ENCODE peak calls at places on chromosomes 5 and 9, in seven cellular contexts. T is NCI-H460; U is SK-N-DZ; Z is nephron progenitor cell; S is activated effector memory CD4-positive, alpha-beta T cell treated with anti-CD3 and anti-CD28 coated beads, Interleukin-2, amount 50 U/mL, for 16 hours; I is NCI-H510A treated with DMSO at 0.1 percent for 48 hours; R is activated CD8-positive, alpha-beta memory T cell treated with anti-CD3 and anti-CD28 coated beads, Interleukin-2, amount 50 U/mL, for 48 hours. L is an unnamed sample.

GRCh38 chr9:1604942-1605560 is 410.1 kb upstream of the SMARCA2 start:
- DNase-seq in Z (no peak), U (no peak), T (peak; percentile 1), S (no peak), I (peak; percentile 61), R (no peak), L (no peak)

GRCh38 chr5:149212203-149212951 is 59.3 kb upstream of the AFAP1L1 start:
- DNase-seq in I (no peak), R (no peak), T (no peak), Z (no peak), U (no peak), S (no peak), L (no peak)

GRCh38 chr5:36688722-36689121 is 82.3 kb downstream of the SLC1A3 start:
- DNase-seq in T (peak; percentile 30), S (no peak), R (no peak), U (peak; percentile 21), Z (no peak), I (no peak), L (no peak)

GRCh38 chr9:95100071-95100627 is 217.4 kb downstream of the FANCC start:
- DNase-seq in I (no peak), R (no peak), Z (no peak), U (no peak), S (no peak), T (no peak), L (no peak)

GRCh38 chr5:157858527-157859226 is at the start of gene CLINT1:
- DNase-seq in U (peak; percentile 88), R (peak; percentile 94), I (peak; percentile 46), T (peak; percentile 84), S (peak; percentile 96), Z (peak; percentile 91), L (peak; percentile 95)

GRCh38 chr9:34381323-34381722 is 4.6 kb upstream of the MYORG start:
- DNase-seq in I (no peak), S (peak; percentile 63), T (no peak), Z (no peak), R (no peak), U (no peak), L (no peak)

GRCh38 chr9:125694478-125694877 is 12.5 kb downstream of the MAPKAP1 start:
- DNase-seq in I (no peak), R (no peak), T (no peak), Z (no peak), U (no peak), S (no peak), L (no peak)

GRCh38 chr5:138933522-138934290 is 58.6 kb upstream of the LRRTM2 start:
- DNase-seq in I (no peak), U (no peak), S (no peak), T (no peak), R (no peak), Z (no peak), L (no peak)

GRCh38 chr9:77417570-77417969 is 230.6 kb downstream of the GNA14 start:
- DNase-seq in I (no peak), S (no peak), Z (no peak), R (no peak), U (no peak), T (peak; percentile 81), L (no peak)

GRCh38 chr5:153222956-153223355 is 267.5 kb upstream of the GRIA1 start:
- DNase-seq in R (no peak), Z (no peak), I (no peak), U (no peak), S (no peak), T (no peak), L (no peak)

GRCh38 chr5:101424530-101425175 is 521.6 kb upstream of the ST8SIA4 start:
- DNase-seq in Z (no peak), S (no peak), T (no peak), I (peak; percentile 2), R (no peak), U (no peak), L (no peak)

GRCh38 chr9:79189511-79189924 is 382.2 kb upstream of the TLE4 start:
- DNase-seq in S (no peak), I (no peak), Z (no peak), U (no peak), T (no peak), R (no peak), L (no peak)

GRCh38 chr5:884345-885126 is 8.1 kb downstream of the BRD9 start:
- DNase-seq in U (no peak), R (no peak), I (no peak), S (no peak), T (no peak), Z (no peak), L (no peak)

GRCh38 chr5:140220032-140220697 is 45.2 kb downstream of the CYSTM1 start:
- DNase-seq in U (peak; percentile 25), S (no peak), R (no peak), T (no peak), Z (no peak), I (no peak), L (no peak)